ENCODE peak calls at places on chromosome 11, in four cellular contexts. Z is lower lobe of right lung, T is small intestine, U is neural progenitor cell. R is an unnamed sample. For H3K36me3, the result is how much of the 10 kb centered on the place peaks cover.

GRCh38 chr11:61752117-61752924 is at the start of gene MYRF:
- DNase-seq in Z (peak), T (peak), U (peak), R (peak)

GRCh38 chr11:111456859-111457730 is 55.1 kb downstream of the BTG4 start:
- DNase-seq in Z (no peak), T (no peak), U (no peak), R (no peak)

GRCh38 chr11:40241524-40242037 is 1217.9 kb downstream of the LRRC4C start:
- DNase-seq in Z (no peak), T (no peak), U (no peak), R (no peak)

GRCh38 chr11:120151536-120151935 is 13.6 kb upstream of the TRIM29 start:
- DNase-seq in Z (no peak), T (no peak), U (no peak), R (no peak)

GRCh38 chr11:79419120-79419519 is 21.7 kb downstream of the TENM4 start:
- DNase-seq in Z (no peak), T (peak), U (no peak), R (no peak)

GRCh38 chr11:124068711-124069110 is 27.6 kb upstream of the OR10G7 start:
- DNase-seq in Z (no peak), T (no peak), U (no peak), R (no peak)

GRCh38 chr11:33942954-33943353 is 51.1 kb upstream of the LMO2 start:
- DNase-seq in Z (no peak), T (no peak), U (no peak), R (no peak)

GRCh38 chr11:2578934-2579280 is 120.9 kb downstream of the KCNQ1OT1 start:
- DNase-seq in Z (no peak), T (no peak), U (no peak), R (no peak)

GRCh38 chr11:70611890-70612289 is 213.6 kb downstream of the CTTN start:
- DNase-seq in Z (peak), T (no peak), U (peak), R (no peak)

GRCh38 chr11:2524446-2525165 is 79.8 kb downstream of the KCNQ1 start:
- DNase-seq in Z (peak), T (peak), U (no peak), R (no peak)

GRCh38 chr11:70942593-70942992 is 309.8 kb downstream of the SHANK2 start:
- DNase-seq in Z (no peak), T (no peak), U (no peak), R (no peak)

GRCh38 chr11:27914080-27914479 is 193.9 kb downstream of the KIF18A start:
- DNase-seq in Z (no peak), T (no peak), U (no peak), R (no peak)

GRCh38 chr11:70569996-70570692 is 171.8 kb downstream of the CTTN start:
- DNase-seq in Z (peak), T (no peak), U (no peak), R (no peak)

GRCh38 chr11:113477321-113477720 is 2.1 kb upstream of the DRD2 start:
- DNase-seq in Z (no peak), T (no peak), U (peak), R (no peak)

GRCh38 chr11:124670732-124671131 is 2.8 kb downstream of the SIAE start:
- DNase-seq in Z (no peak), T (no peak), U (no peak), R (peak)

GRCh38 chr11:128508785-128509518 is 78.4 kb downstream of the ETS1 start:
- DNase-seq in Z (no peak), T (no peak), U (no peak), R (no peak)

DNA sequence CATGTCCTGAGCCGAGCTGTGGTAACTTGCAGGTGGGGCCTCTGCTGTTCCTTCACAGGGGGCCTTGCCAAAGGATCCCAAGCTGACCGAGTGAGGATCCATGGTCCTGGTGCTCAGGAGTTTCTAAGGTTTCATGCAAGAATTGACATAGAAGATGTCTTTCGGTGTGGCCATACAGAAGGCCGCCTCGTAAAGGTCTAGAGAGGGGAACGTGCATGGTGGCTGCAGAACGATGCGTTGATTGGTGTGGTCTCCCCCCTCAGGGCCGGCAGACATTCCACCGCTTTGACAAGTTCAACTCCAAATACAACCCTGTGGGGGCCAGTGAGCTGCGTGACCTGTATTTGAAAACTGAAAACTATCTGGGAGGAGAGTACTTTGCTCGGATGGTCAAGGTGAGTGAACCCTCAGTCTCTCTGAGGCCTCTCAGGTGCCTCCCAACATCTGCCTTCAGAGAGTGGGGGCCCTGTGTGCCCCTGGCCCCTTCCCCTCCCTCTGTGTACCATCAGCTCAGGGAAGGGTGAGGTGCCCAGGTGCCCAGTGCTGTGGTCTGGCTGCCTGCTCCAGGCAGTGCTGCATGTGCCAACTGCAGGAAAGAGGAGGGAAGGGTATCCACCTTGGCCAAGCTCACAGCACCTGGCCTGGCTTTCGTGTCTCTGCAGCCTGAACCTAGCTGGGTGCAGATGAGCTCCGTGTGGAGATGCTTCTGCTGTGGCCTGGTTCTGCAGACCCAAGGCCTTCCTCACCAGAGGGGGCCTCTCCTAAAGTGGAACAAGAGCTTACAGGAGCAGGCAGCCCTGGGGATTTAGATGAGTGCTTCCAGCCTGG is 39.8 kb downstream of the AMPD3 start:
- DNase-seq in Z (no peak), T (no peak), U (no peak), R (no peak)
- H3K36me3 ChIP-seq in Z (half or more), T (under half), U (under half), R (under half)

GRCh38 chr11:134116210-134116609 is 47.3 kb downstream of the JAM3 start:
- DNase-seq in Z (no peak), T (no peak), U (no peak), R (no peak)
- H3K36me3 ChIP-seq in Z (under half), T (under half), U (under half), R (under half)

GRCh38 chr11:85965202-85965601 is 103.7 kb downstream of the PICALM start:
- DNase-seq in Z (no peak), T (no peak), U (no peak), R (no peak)

GRCh38 chr11:85955531-85955930 is 100.3 kb downstream of the CCDC83 start:
- DNase-seq in Z (no peak), T (no peak), U (no peak), R (no peak)

GRCh38 chr11:85961930-85962363 is 106.8 kb downstream of the CCDC83 start:
- DNase-seq in Z (no peak), T (no peak), U (no peak), R (no peak)

GRCh38 chr11:85961130-85961529 is 105.9 kb downstream of the CCDC83 start:
- DNase-seq in Z (no peak), T (no peak), U (no peak), R (no peak)

DNA sequence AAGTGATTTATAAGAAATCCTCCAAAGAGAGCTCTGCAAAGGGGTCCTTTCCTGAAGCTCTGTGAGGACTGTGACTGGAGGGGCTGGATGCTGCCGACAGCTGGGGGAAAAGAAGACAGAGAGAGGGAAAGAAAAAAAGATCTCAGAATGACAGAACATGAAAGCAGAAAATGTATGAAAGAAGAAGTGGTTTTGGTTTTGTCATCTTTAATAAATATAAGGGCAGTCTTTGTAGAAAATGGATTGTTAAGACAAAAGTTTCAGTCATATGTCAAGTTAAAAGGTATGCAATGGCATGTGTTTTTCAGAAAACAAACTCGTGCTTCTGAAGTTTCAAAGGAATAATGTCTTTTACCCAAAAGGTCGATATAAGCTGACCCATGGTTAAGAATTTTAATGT is 105.5 kb downstream of the CCDC83 start:
- DNase-seq in Z (no peak), T (no peak), U (no peak), R (no peak)
- H3K36me3 ChIP-seq in Z (half or more), T (under half), U (under half), R (half or more)

GRCh38 chr11:65187146-65187675 is 5.5 kb downstream of the CAPN1 start:
- DNase-seq in Z (no peak), T (peak), U (no peak), R (no peak)
- H3K36me3 ChIP-seq in Z (half or more), T (under half), U (under half), R (under half)